ENCODE peak calls at places on chromosomes 11 and 22, in ten cellular contexts. One of them, this sample, is unnamed.

GRCh38 chr11:26823963-26824362 is 102.1 kb upstream of the SLC5A12 start:
- DNase-seq in HCT116: no peak
- DNase-seq in suprapubic skin: no peak
- DNase-seq in heart left ventricle: no peak
- DNase-seq in breast epithelium: no peak
- DNase-seq in testis: no peak
- DNase-seq in tibial nerve: no peak
- DNase-seq in Peyer's patch: no peak
- DNase-seq in A549: no peak
- DNase-seq in spleen: no peak
- DNase-seq in this sample: no peak

GRCh38 chr22:50581950-50582561 is 593 bp downstream of the CHKB start:
- DNase-seq in testis: no peak
- DNase-seq in spleen: no peak
- DNase-seq in heart left ventricle: no peak
- DNase-seq in suprapubic skin: no peak
- DNase-seq in Peyer's patch: peak
- DNase-seq in A549: no peak
- DNase-seq in HCT116: no peak
- DNase-seq in breast epithelium: no peak
- DNase-seq in tibial nerve: no peak
- DNase-seq in this sample: no peak

GRCh38 chr22:32232447-32232846 is 22.7 kb downstream of the SLC5A4 start:
- DNase-seq in spleen: no peak
- DNase-seq in A549: no peak
- DNase-seq in Peyer's patch: no peak
- DNase-seq in tibial nerve: no peak
- DNase-seq in heart left ventricle: no peak
- DNase-seq in testis: no peak
- DNase-seq in HCT116: no peak
- DNase-seq in suprapubic skin: no peak
- DNase-seq in breast epithelium: no peak
- DNase-seq in this sample: no peak

GRCh38 chr22:33006220-33006954 is 51.8 kb downstream of the SYN3 start:
- DNase-seq in tibial nerve: no peak
- DNase-seq in HCT116: no peak
- DNase-seq in testis: no peak
- DNase-seq in breast epithelium: no peak
- DNase-seq in suprapubic skin: no peak
- DNase-seq in spleen: peak
- DNase-seq in heart left ventricle: no peak
- DNase-seq in A549: no peak
- DNase-seq in Peyer's patch: no peak
- DNase-seq in this sample: no peak

GRCh38 chr22:46763051-46763705 is 728 bp downstream of the TBC1D22A start:
- DNase-seq in suprapubic skin: peak
- DNase-seq in heart left ventricle: peak
- DNase-seq in Peyer's patch: peak
- DNase-seq in tibial nerve: peak
- DNase-seq in spleen: peak
- DNase-seq in A549: no peak
- DNase-seq in HCT116: no peak
- DNase-seq in testis: peak
- DNase-seq in breast epithelium: no peak
- DNase-seq in this sample: no peak

GRCh38 chr11:78714539-78714938 is 139.9 kb upstream of the NARS2 start:
- DNase-seq in HCT116: no peak
- DNase-seq in spleen: no peak
- DNase-seq in breast epithelium: no peak
- DNase-seq in A549: no peak
- DNase-seq in tibial nerve: no peak
- DNase-seq in suprapubic skin: no peak
- DNase-seq in Peyer's patch: no peak
- DNase-seq in heart left ventricle: no peak
- DNase-seq in testis: no peak
- DNase-seq in this sample: no peak

GRCh38 chr11:120431633-120432032 is 79.9 kb upstream of the GRIK4 start:
- DNase-seq in HCT116: peak
- DNase-seq in A549: peak
- DNase-seq in spleen: no peak
- DNase-seq in suprapubic skin: no peak
- DNase-seq in Peyer's patch: no peak
- DNase-seq in testis: no peak
- DNase-seq in tibial nerve: no peak
- DNase-seq in heart left ventricle: no peak
- DNase-seq in breast epithelium: no peak
- DNase-seq in this sample: no peak

GRCh38 chr11:26199341-26199740 is 132.6 kb upstream of the ANO3 start:
- DNase-seq in spleen: no peak
- DNase-seq in testis: no peak
- DNase-seq in heart left ventricle: no peak
- DNase-seq in Peyer's patch: no peak
- DNase-seq in HCT116: no peak
- DNase-seq in suprapubic skin: no peak
- DNase-seq in A549: no peak
- DNase-seq in breast epithelium: no peak
- DNase-seq in tibial nerve: no peak
- DNase-seq in this sample: no peak

GRCh38 chr11:2791139-2791520 is 91.3 kb upstream of the KCNQ1OT1 start:
- DNase-seq in testis: no peak
- DNase-seq in A549: no peak
- DNase-seq in suprapubic skin: peak
- DNase-seq in tibial nerve: no peak
- DNase-seq in spleen: peak
- DNase-seq in heart left ventricle: no peak
- DNase-seq in Peyer's patch: no peak
- DNase-seq in breast epithelium: peak
- DNase-seq in HCT116: no peak
- DNase-seq in this sample: no peak

GRCh38 chr11:2794419-2794795 is 91.2 kb downstream of the CDKN1C start:
- DNase-seq in breast epithelium: peak
- DNase-seq in Peyer's patch: no peak
- DNase-seq in HCT116: no peak
- DNase-seq in tibial nerve: no peak
- DNase-seq in testis: no peak
- DNase-seq in suprapubic skin: peak
- DNase-seq in A549: no peak
- DNase-seq in spleen: peak
- DNase-seq in heart left ventricle: peak
- DNase-seq in this sample: peak

GRCh38 chr11:2793781-2794418 is 91.7 kb downstream of the CDKN1C start:
- DNase-seq in spleen: peak
- DNase-seq in tibial nerve: no peak
- DNase-seq in heart left ventricle: peak
- DNase-seq in HCT116: no peak
- DNase-seq in breast epithelium: peak
- DNase-seq in Peyer's patch: no peak
- DNase-seq in testis: no peak
- DNase-seq in A549: no peak
- DNase-seq in suprapubic skin: peak
- DNase-seq in this sample: peak

GRCh38 chr11:2791521-2792375 is 92.0 kb upstream of the KCNQ1OT1 start:
- DNase-seq in breast epithelium: peak
- DNase-seq in heart left ventricle: peak
- DNase-seq in A549: no peak
- DNase-seq in HCT116: no peak
- DNase-seq in Peyer's patch: no peak
- DNase-seq in tibial nerve: no peak
- DNase-seq in testis: no peak
- DNase-seq in spleen: peak
- DNase-seq in suprapubic skin: no peak
- DNase-seq in this sample: peak

DNA sequence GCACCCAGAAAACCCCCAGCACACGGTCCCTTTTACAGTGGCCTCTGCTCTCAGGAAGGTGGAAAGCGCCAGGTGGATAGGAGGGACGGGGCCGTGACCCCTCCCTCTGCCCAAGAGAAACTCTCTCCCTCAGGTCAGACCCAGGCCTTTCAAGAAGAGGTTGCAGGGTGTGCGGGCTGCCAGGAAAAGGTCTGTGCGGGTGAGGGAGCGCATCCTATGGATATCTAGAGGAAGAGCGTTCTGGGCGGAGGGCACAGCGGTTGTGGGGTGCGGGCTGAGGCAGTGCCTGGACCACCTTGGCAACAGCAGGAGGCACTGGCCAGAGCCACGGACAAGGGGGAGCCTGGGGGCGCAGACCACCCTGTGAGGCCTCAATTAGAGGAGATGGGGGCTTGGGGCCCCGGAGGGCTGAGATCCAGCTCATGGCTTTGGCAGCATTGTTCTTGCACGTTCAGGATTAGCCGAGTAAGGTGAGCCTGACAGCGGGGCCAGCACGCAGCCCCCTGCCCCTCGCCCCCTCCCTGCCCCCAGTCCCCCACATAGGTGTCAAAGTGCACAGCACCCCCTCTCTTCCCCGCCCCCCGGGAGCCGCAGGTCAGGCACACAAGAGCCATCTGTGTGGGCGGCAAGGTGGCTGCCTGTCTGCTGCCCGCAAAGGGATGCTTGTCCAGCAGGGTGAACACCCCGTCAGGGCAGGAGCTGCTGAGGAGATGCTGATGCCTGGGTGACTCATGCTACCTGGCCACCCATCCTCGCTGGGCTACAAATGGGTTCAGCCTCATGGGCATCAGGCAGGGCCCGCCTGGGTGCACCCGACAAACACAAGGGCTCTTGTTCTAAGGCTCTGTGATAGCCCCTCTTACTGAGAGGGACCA is 92.8 kb upstream of the KCNQ1OT1 start:
- DNase-seq in breast epithelium: peak
- DNase-seq in testis: no peak
- DNase-seq in A549: no peak
- DNase-seq in heart left ventricle: peak
- DNase-seq in Peyer's patch: no peak
- DNase-seq in spleen: peak
- DNase-seq in HCT116: no peak
- DNase-seq in tibial nerve: no peak
- DNase-seq in suprapubic skin: peak
- DNase-seq in this sample: peak
- H3K4me3 ChIP-seq in breast epithelium: no peak
- H3K4me3 ChIP-seq in testis: no peak
- H3K4me3 ChIP-seq in A549: no peak
- H3K4me3 ChIP-seq in heart left ventricle: no peak
- H3K4me3 ChIP-seq in Peyer's patch: no peak
- H3K4me3 ChIP-seq in spleen: peak
- H3K4me3 ChIP-seq in HCT116: no peak
- H3K4me3 ChIP-seq in tibial nerve: no peak
- H3K4me3 ChIP-seq in suprapubic skin: no peak
- H3K4me3 ChIP-seq in this sample: no peak

GRCh38 chr11:3782963-3783362 is 14.4 kb downstream of the NUP98 start:
- DNase-seq in spleen: no peak
- DNase-seq in Peyer's patch: no peak
- DNase-seq in testis: no peak
- DNase-seq in suprapubic skin: no peak
- DNase-seq in A549: no peak
- DNase-seq in HCT116: no peak
- DNase-seq in tibial nerve: no peak
- DNase-seq in heart left ventricle: no peak
- DNase-seq in breast epithelium: no peak
- DNase-seq in this sample: peak

GRCh38 chr11:3781423-3781822 is 15.9 kb downstream of the NUP98 start:
- DNase-seq in tibial nerve: no peak
- DNase-seq in HCT116: no peak
- DNase-seq in spleen: no peak
- DNase-seq in testis: no peak
- DNase-seq in heart left ventricle: no peak
- DNase-seq in Peyer's patch: no peak
- DNase-seq in breast epithelium: no peak
- DNase-seq in suprapubic skin: no peak
- DNase-seq in A549: no peak
- DNase-seq in this sample: no peak

DNA sequence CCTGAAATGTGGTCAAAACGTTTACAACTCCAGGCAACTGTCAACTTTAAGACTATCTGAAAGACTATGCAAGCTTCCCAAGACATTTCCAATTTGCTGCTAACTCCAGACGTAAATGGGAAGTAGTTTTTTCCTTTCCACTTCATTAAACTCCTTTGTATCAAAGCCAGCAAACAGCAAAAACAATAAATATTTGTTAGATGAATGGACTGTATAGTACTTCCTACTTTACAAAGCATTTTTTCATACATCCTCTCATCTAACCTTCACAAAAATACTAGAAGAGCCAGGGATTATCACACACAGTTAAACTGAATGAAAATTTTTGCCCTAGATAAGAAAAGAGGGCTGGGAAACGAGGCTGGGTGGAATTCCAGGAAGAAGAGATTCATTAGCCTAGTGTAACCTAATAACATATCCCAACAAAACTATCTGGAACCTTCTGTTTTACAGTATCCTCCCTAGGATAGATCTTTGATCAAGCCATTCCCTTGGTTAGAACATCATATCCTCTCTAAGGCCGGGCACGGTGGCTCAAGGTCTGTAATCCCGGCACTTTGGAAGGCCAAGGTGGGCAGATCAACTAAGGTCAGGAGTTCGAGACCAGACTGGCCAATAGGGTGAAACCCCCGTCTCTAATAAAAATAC is 10.4 kb downstream of the NUP98 start:
- DNase-seq in Peyer's patch: no peak
- DNase-seq in breast epithelium: no peak
- DNase-seq in heart left ventricle: no peak
- DNase-seq in testis: no peak
- DNase-seq in suprapubic skin: no peak
- DNase-seq in spleen: no peak
- DNase-seq in A549: no peak
- DNase-seq in HCT116: no peak
- DNase-seq in tibial nerve: no peak
- DNase-seq in this sample: no peak
- H3K27ac ChIP-seq in Peyer's patch: no peak
- H3K27ac ChIP-seq in breast epithelium: peak
- H3K27ac ChIP-seq in heart left ventricle: peak
- H3K27ac ChIP-seq in testis: no peak
- H3K27ac ChIP-seq in suprapubic skin: no peak
- H3K27ac ChIP-seq in spleen: peak
- H3K27ac ChIP-seq in A549: no peak
- H3K27ac ChIP-seq in HCT116: no peak
- H3K27ac ChIP-seq in tibial nerve: no peak
- H3K27ac ChIP-seq in this sample: no peak

DNA sequence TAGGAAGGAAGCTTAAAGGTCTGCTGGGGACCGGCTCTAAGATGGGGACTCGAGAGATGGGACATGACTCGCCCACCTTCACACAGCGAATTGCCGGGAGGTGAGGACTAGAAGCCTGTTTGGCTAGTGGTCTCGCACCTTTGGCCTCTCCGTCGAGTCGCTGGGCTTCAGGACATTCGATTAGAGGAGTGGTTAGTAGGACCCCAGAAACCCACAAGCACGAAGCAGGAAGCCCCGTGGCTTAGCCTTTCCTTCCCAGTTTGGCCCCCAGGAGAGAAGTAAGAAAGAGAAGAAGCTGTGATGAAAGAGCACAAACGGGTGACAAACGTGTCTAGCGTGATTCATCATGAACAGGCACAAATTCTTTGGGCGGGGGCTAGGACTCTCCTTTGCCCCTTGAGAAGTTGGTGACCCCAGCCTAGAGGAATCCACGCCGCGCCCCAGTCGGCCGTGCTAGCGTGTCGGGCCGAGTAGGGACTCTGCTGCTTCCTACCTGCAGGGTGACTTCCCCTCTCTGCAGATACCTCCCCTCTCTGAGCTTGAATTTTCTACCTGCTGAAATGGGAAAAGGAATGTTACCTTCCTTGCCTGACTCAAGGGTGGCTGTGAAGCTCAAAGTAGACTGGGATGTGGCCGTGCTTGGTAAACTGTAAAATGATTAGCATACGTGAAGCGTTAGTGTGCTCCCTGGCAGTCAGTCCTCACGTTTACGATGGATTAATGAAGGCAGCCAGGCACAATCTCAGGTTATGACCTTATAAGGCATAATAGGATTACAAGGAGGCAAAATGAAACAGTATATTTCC is 1.1 kb upstream of the ADM start:
- DNase-seq in tibial nerve: no peak
- DNase-seq in A549: peak
- DNase-seq in suprapubic skin: peak
- DNase-seq in spleen: peak
- DNase-seq in breast epithelium: no peak
- DNase-seq in Peyer's patch: peak
- DNase-seq in testis: no peak
- DNase-seq in HCT116: no peak
- DNase-seq in heart left ventricle: no peak
- DNase-seq in this sample: peak
- TF ChIP-seq POLR2A in tibial nerve: no peak
- TF ChIP-seq POLR2A in A549: no peak
- TF ChIP-seq POLR2A in suprapubic skin: no peak
- TF ChIP-seq POLR2A in spleen: no peak
- TF ChIP-seq POLR2A in breast epithelium: no peak
- TF ChIP-seq POLR2A in Peyer's patch: peak
- TF ChIP-seq POLR2A in testis: no peak
- TF ChIP-seq POLR2A in HCT116: peak
- TF ChIP-seq POLR2A in heart left ventricle: no peak
- TF ChIP-seq POLR2A in this sample: no peak

GRCh38 chr11:121479839-121480238 is 27.1 kb upstream of the SORL1-AS1 start:
- DNase-seq in spleen: no peak
- DNase-seq in breast epithelium: no peak
- DNase-seq in tibial nerve: no peak
- DNase-seq in HCT116: no peak
- DNase-seq in testis: no peak
- DNase-seq in suprapubic skin: no peak
- DNase-seq in Peyer's patch: no peak
- DNase-seq in heart left ventricle: no peak
- DNase-seq in A549: no peak
- DNase-seq in this sample: no peak

GRCh38 chr11:121476379-121477032 is 23.7 kb upstream of the SORL1-AS1 start:
- DNase-seq in breast epithelium: no peak
- DNase-seq in tibial nerve: no peak
- DNase-seq in heart left ventricle: no peak
- DNase-seq in HCT116: no peak
- DNase-seq in A549: peak
- DNase-seq in Peyer's patch: no peak
- DNase-seq in testis: no peak
- DNase-seq in spleen: no peak
- DNase-seq in suprapubic skin: no peak
- DNase-seq in this sample: no peak

GRCh38 chr11:121478226-121478894 is 25.6 kb upstream of the SORL1-AS1 start:
- DNase-seq in Peyer's patch: no peak
- DNase-seq in breast epithelium: no peak
- DNase-seq in tibial nerve: no peak
- DNase-seq in heart left ventricle: no peak
- DNase-seq in testis: no peak
- DNase-seq in HCT116: no peak
- DNase-seq in spleen: no peak
- DNase-seq in A549: no peak
- DNase-seq in suprapubic skin: no peak
- DNase-seq in this sample: no peak

GRCh38 chr11:121478895-121479281 is 26.1 kb upstream of the SORL1-AS1 start:
- DNase-seq in heart left ventricle: no peak
- DNase-seq in tibial nerve: no peak
- DNase-seq in Peyer's patch: no peak
- DNase-seq in testis: no peak
- DNase-seq in suprapubic skin: no peak
- DNase-seq in breast epithelium: no peak
- DNase-seq in A549: no peak
- DNase-seq in spleen: no peak
- DNase-seq in HCT116: no peak
- DNase-seq in this sample: no peak

GRCh38 chr11:121479355-121479754 is 26.6 kb upstream of the SORL1-AS1 start:
- DNase-seq in Peyer's patch: no peak
- DNase-seq in A549: no peak
- DNase-seq in breast epithelium: no peak
- DNase-seq in heart left ventricle: no peak
- DNase-seq in testis: no peak
- DNase-seq in suprapubic skin: no peak
- DNase-seq in HCT116: no peak
- DNase-seq in tibial nerve: no peak
- DNase-seq in spleen: no peak
- DNase-seq in this sample: no peak
- H3K4me3 ChIP-seq in Peyer's patch: no peak
- H3K4me3 ChIP-seq in A549: no peak
- H3K4me3 ChIP-seq in breast epithelium: no peak
- H3K4me3 ChIP-seq in heart left ventricle: no peak
- H3K4me3 ChIP-seq in testis: no peak
- H3K4me3 ChIP-seq in suprapubic skin: no peak
- H3K4me3 ChIP-seq in HCT116: no peak
- H3K4me3 ChIP-seq in tibial nerve: no peak
- H3K4me3 ChIP-seq in spleen: no peak
- H3K4me3 ChIP-seq in this sample: no peak